ENCODE peak calls at places on chromosomes 7 and 10, in ten cellular contexts. One of them, this sample, is unnamed.

GRCh38 chr7:101543242-101543766 is 85.8 kb downstream of the MYL10 start:
- DNase-seq in NCI-H1694: no peak
- DNase-seq in ACHN: no peak
- DNase-seq in stimulated activated CD4-positive, alpha-beta T cell treated with anti-CD3 and anti-CD28 coated beads, Interleukin-2, amount 100 ng/mL, for 24 hours: no peak
- DNase-seq in ELR: no peak
- DNase-seq in amniotic stem cell: no peak
- DNase-seq in GOT3: no peak
- DNase-seq in CD4-positive, alpha-beta T cell: no peak
- DNase-seq in activated gamma-delta T cell treated with Interleukin-2 at 50 U/mL for 16 hours: no peak
- DNase-seq in GM10248: no peak
- DNase-seq in this sample: no peak

GRCh38 chr7:25982684-25983083 is 169.3 kb upstream of the NFE2L3 start:
- DNase-seq in NCI-H1694: no peak
- DNase-seq in ACHN: no peak
- DNase-seq in stimulated activated CD4-positive, alpha-beta T cell treated with anti-CD3 and anti-CD28 coated beads, Interleukin-2, amount 100 ng/mL, for 24 hours: no peak
- DNase-seq in ELR: no peak
- DNase-seq in amniotic stem cell: no peak
- DNase-seq in GOT3: no peak
- DNase-seq in CD4-positive, alpha-beta T cell: no peak
- DNase-seq in activated gamma-delta T cell treated with Interleukin-2 at 50 U/mL for 16 hours: no peak
- DNase-seq in GM10248: no peak
- DNase-seq in this sample: no peak

GRCh38 chr10:21526184-21526951 is 886 bp upstream of the SKIDA1 start:
- DNase-seq in NCI-H1694: peak
- DNase-seq in ACHN: peak
- DNase-seq in stimulated activated CD4-positive, alpha-beta T cell treated with anti-CD3 and anti-CD28 coated beads, Interleukin-2, amount 100 ng/mL, for 24 hours: peak
- DNase-seq in ELR: peak
- DNase-seq in amniotic stem cell: no peak
- DNase-seq in GOT3: no peak
- DNase-seq in CD4-positive, alpha-beta T cell: peak
- DNase-seq in activated gamma-delta T cell treated with Interleukin-2 at 50 U/mL for 16 hours: peak
- DNase-seq in GM10248: peak
- DNase-seq in this sample: peak

GRCh38 chr7:94679341-94679740 is 23.4 kb upstream of the SGCE start:
- DNase-seq in NCI-H1694: no peak
- DNase-seq in ACHN: no peak
- DNase-seq in stimulated activated CD4-positive, alpha-beta T cell treated with anti-CD3 and anti-CD28 coated beads, Interleukin-2, amount 100 ng/mL, for 24 hours: no peak
- DNase-seq in ELR: peak
- DNase-seq in amniotic stem cell: no peak
- DNase-seq in GOT3: no peak
- DNase-seq in CD4-positive, alpha-beta T cell: no peak
- DNase-seq in activated gamma-delta T cell treated with Interleukin-2 at 50 U/mL for 16 hours: no peak
- DNase-seq in GM10248: no peak
- DNase-seq in this sample: no peak

GRCh38 chr10:95877881-95878280 is 29.9 kb upstream of the CC2D2B start:
- DNase-seq in NCI-H1694: no peak
- DNase-seq in ACHN: no peak
- DNase-seq in stimulated activated CD4-positive, alpha-beta T cell treated with anti-CD3 and anti-CD28 coated beads, Interleukin-2, amount 100 ng/mL, for 24 hours: no peak
- DNase-seq in ELR: no peak
- DNase-seq in amniotic stem cell: no peak
- DNase-seq in GOT3: no peak
- DNase-seq in CD4-positive, alpha-beta T cell: no peak
- DNase-seq in activated gamma-delta T cell treated with Interleukin-2 at 50 U/mL for 16 hours: no peak
- DNase-seq in GM10248: no peak
- DNase-seq in this sample: no peak

GRCh38 chr10:124091646-124092269 is 1.6 kb downstream of the CHST15 start:
- DNase-seq in NCI-H1694: no peak
- DNase-seq in ACHN: no peak
- DNase-seq in stimulated activated CD4-positive, alpha-beta T cell treated with anti-CD3 and anti-CD28 coated beads, Interleukin-2, amount 100 ng/mL, for 24 hours: peak
- DNase-seq in ELR: no peak
- DNase-seq in amniotic stem cell: no peak
- DNase-seq in GOT3: no peak
- DNase-seq in CD4-positive, alpha-beta T cell: no peak
- DNase-seq in activated gamma-delta T cell treated with Interleukin-2 at 50 U/mL for 16 hours: no peak
- DNase-seq in GM10248: no peak
- DNase-seq in this sample: no peak

GRCh38 chr7:25860206-25860881 is 291.7 kb upstream of the NFE2L3 start:
- DNase-seq in NCI-H1694: no peak
- DNase-seq in ACHN: no peak
- DNase-seq in stimulated activated CD4-positive, alpha-beta T cell treated with anti-CD3 and anti-CD28 coated beads, Interleukin-2, amount 100 ng/mL, for 24 hours: no peak
- DNase-seq in ELR: peak
- DNase-seq in amniotic stem cell: no peak
- DNase-seq in GOT3: no peak
- DNase-seq in CD4-positive, alpha-beta T cell: no peak
- DNase-seq in activated gamma-delta T cell treated with Interleukin-2 at 50 U/mL for 16 hours: no peak
- DNase-seq in GM10248: no peak
- DNase-seq in this sample: no peak

GRCh38 chr10:74645681-74646080 is 180.7 kb upstream of the KAT6B start:
- DNase-seq in NCI-H1694: no peak
- DNase-seq in ACHN: no peak
- DNase-seq in stimulated activated CD4-positive, alpha-beta T cell treated with anti-CD3 and anti-CD28 coated beads, Interleukin-2, amount 100 ng/mL, for 24 hours: no peak
- DNase-seq in ELR: no peak
- DNase-seq in amniotic stem cell: no peak
- DNase-seq in GOT3: no peak
- DNase-seq in CD4-positive, alpha-beta T cell: no peak
- DNase-seq in activated gamma-delta T cell treated with Interleukin-2 at 50 U/mL for 16 hours: no peak
- DNase-seq in GM10248: no peak
- DNase-seq in this sample: no peak

GRCh38 chr10:122176232-122176865 is 94.7 kb upstream of the BTBD16 start:
- DNase-seq in NCI-H1694: no peak
- DNase-seq in ACHN: no peak
- DNase-seq in stimulated activated CD4-positive, alpha-beta T cell treated with anti-CD3 and anti-CD28 coated beads, Interleukin-2, amount 100 ng/mL, for 24 hours: no peak
- DNase-seq in ELR: peak
- DNase-seq in amniotic stem cell: no peak
- DNase-seq in GOT3: no peak
- DNase-seq in CD4-positive, alpha-beta T cell: no peak
- DNase-seq in activated gamma-delta T cell treated with Interleukin-2 at 50 U/mL for 16 hours: no peak
- DNase-seq in GM10248: no peak
- DNase-seq in this sample: no peak

GRCh38 chr7:130420943-130421578 is 19.8 kb downstream of the CEP41 start:
- DNase-seq in NCI-H1694: no peak
- DNase-seq in ACHN: no peak
- DNase-seq in stimulated activated CD4-positive, alpha-beta T cell treated with anti-CD3 and anti-CD28 coated beads, Interleukin-2, amount 100 ng/mL, for 24 hours: no peak
- DNase-seq in ELR: no peak
- DNase-seq in amniotic stem cell: no peak
- DNase-seq in GOT3: no peak
- DNase-seq in CD4-positive, alpha-beta T cell: no peak
- DNase-seq in activated gamma-delta T cell treated with Interleukin-2 at 50 U/mL for 16 hours: no peak
- DNase-seq in GM10248: no peak
- DNase-seq in this sample: no peak

GRCh38 chr10:63467833-63468232 is 2.1 kb upstream of the JMJD1C start:
- DNase-seq in NCI-H1694: no peak
- DNase-seq in ACHN: no peak
- DNase-seq in stimulated activated CD4-positive, alpha-beta T cell treated with anti-CD3 and anti-CD28 coated beads, Interleukin-2, amount 100 ng/mL, for 24 hours: no peak
- DNase-seq in ELR: no peak
- DNase-seq in amniotic stem cell: no peak
- DNase-seq in GOT3: no peak
- DNase-seq in CD4-positive, alpha-beta T cell: no peak
- DNase-seq in activated gamma-delta T cell treated with Interleukin-2 at 50 U/mL for 16 hours: no peak
- DNase-seq in GM10248: no peak
- DNase-seq in this sample: no peak

GRCh38 chr10:30596037-30596436 is 33.5 kb downstream of the LYZL2 start:
- DNase-seq in NCI-H1694: no peak
- DNase-seq in ACHN: no peak
- DNase-seq in stimulated activated CD4-positive, alpha-beta T cell treated with anti-CD3 and anti-CD28 coated beads, Interleukin-2, amount 100 ng/mL, for 24 hours: no peak
- DNase-seq in ELR: no peak
- DNase-seq in amniotic stem cell: no peak
- DNase-seq in GOT3: no peak
- DNase-seq in CD4-positive, alpha-beta T cell: no peak
- DNase-seq in activated gamma-delta T cell treated with Interleukin-2 at 50 U/mL for 16 hours: no peak
- DNase-seq in GM10248: no peak
- DNase-seq in this sample: no peak

GRCh38 chr7:23810099-23810498 is 100.1 kb downstream of the STK31 start:
- DNase-seq in NCI-H1694: no peak
- DNase-seq in ACHN: no peak
- DNase-seq in stimulated activated CD4-positive, alpha-beta T cell treated with anti-CD3 and anti-CD28 coated beads, Interleukin-2, amount 100 ng/mL, for 24 hours: no peak
- DNase-seq in ELR: no peak
- DNase-seq in amniotic stem cell: no peak
- DNase-seq in GOT3: no peak
- DNase-seq in CD4-positive, alpha-beta T cell: no peak
- DNase-seq in activated gamma-delta T cell treated with Interleukin-2 at 50 U/mL for 16 hours: no peak
- DNase-seq in GM10248: no peak
- DNase-seq in this sample: no peak

GRCh38 chr7:134571101-134571500 is 22.2 kb downstream of the AKR1B15 start:
- DNase-seq in NCI-H1694: no peak
- DNase-seq in ACHN: no peak
- DNase-seq in stimulated activated CD4-positive, alpha-beta T cell treated with anti-CD3 and anti-CD28 coated beads, Interleukin-2, amount 100 ng/mL, for 24 hours: no peak
- DNase-seq in ELR: no peak
- DNase-seq in amniotic stem cell: no peak
- DNase-seq in GOT3: no peak
- DNase-seq in CD4-positive, alpha-beta T cell: no peak
- DNase-seq in activated gamma-delta T cell treated with Interleukin-2 at 50 U/mL for 16 hours: no peak
- DNase-seq in GM10248: no peak
- DNase-seq in this sample: no peak

This sample was measured in CD8-positive, alpha-beta T cell.